ENCODE peak calls at places on chromosomes 3 and 15, in ten cellular contexts. M is endothelial cell of umbilical vein; K is tibial artery; U is tibial nerve; B is heart left ventricle; L is MG63; I is fibroblast of lung; A is CD8-positive, alpha-beta memory T cell; D is Peyer's patch; C is GM12865. Q is an unnamed sample.

GRCh38 chr3:13866406-13866965 is 13.4 kb downstream of the WNT7A start:
- DNase-seq in D (peak), K (no peak), U (no peak), M (no peak), B (no peak), C (no peak), L (peak), A (peak), I (no peak), Q (no peak)

GRCh38 chr15:92077353-92078080 is 224.0 kb downstream of the SLCO3A1 start:
- DNase-seq in B (peak), K (peak), M (peak), A (peak), C (peak), I (peak), U (peak), L (peak), D (peak), Q (peak)

GRCh38 chr3:127691494-127691893 is 18.7 kb downstream of the ABTB1 start:
- DNase-seq in C (no peak), K (no peak), I (peak), L (no peak), U (no peak), D (peak), A (no peak), B (no peak), M (no peak), Q (no peak)

GRCh38 chr3:45054196-45054857 is 28.2 kb downstream of the CLEC3B start:
- DNase-seq in B (no peak), U (no peak), C (no peak), A (no peak), I (peak), M (no peak), D (no peak), L (peak), K (peak), Q (no peak)

GRCh38 chr3:177944228-177944661 is 592.0 kb upstream of the KCNMB2 start:
- DNase-seq in U (no peak), A (peak), C (no peak), D (no peak), B (no peak), L (no peak), I (peak), M (peak), K (no peak), Q (no peak)

GRCh38 chr3:10941972-10942371 is 50.6 kb upstream of the SLC6A1 start:
- DNase-seq in A (no peak), K (no peak), M (no peak), B (no peak), U (no peak), D (peak), C (peak), I (no peak), L (no peak), Q (peak)

GRCh38 chr3:50442940-50443579 is 60.4 kb downstream of the CACNA2D2 start:
- DNase-seq in L (peak), U (no peak), D (no peak), B (no peak), K (no peak), I (no peak), A (no peak), M (no peak), C (no peak), Q (no peak)

GRCh38 chr15:72203507-72203837 is 5.9 kb upstream of the GRAMD2A start:
- DNase-seq in C (no peak), D (no peak), L (peak), B (peak), M (peak), A (no peak), K (peak), I (peak), U (no peak), Q (no peak)

GRCh38 chr15:31974855-31975421 is 55.4 kb upstream of the CHRNA7 start:
- DNase-seq in U (no peak), B (no peak), M (peak), A (no peak), D (no peak), K (no peak), L (no peak), I (no peak), C (peak), Q (peak)

GRCh38 chr3:47348411-47349154 is 32.2 kb upstream of the PTPN23 start:
- DNase-seq in M (no peak), A (no peak), C (no peak), K (no peak), I (no peak), B (no peak), D (no peak), L (no peak), U (no peak), Q (no peak)

GRCh38 chr3:51391566-51392300 is 648 bp downstream of the RBM15B start:
- DNase-seq in B (no peak), U (no peak), A (peak), C (peak), L (peak), K (no peak), M (peak), I (peak), D (no peak), Q (no peak)

GRCh38 chr15:79065744-79066376 is 24.7 kb downstream of the RASGRF1 start:
- DNase-seq in C (no peak), K (no peak), L (no peak), I (no peak), U (no peak), B (no peak), A (no peak), M (no peak), D (no peak), Q (no peak)

GRCh38 chr3:123597561-123597960 is 12.7 kb upstream of the HACD2 start:
- DNase-seq in K (no peak), C (no peak), B (no peak), M (no peak), U (no peak), D (no peak), A (no peak), I (no peak), L (no peak), Q (no peak)

GRCh38 chr15:28885630-28886430 is at the start of gene APBA2:
- DNase-seq in D (no peak), M (no peak), B (no peak), C (no peak), I (peak), A (peak), U (no peak), K (no peak), L (peak), Q (peak)

GRCh38 chr3:45972534-45973402 is 22.9 kb downstream of the FYCO1 start:
- DNase-seq in A (no peak), C (peak), L (peak), M (no peak), D (no peak), U (no peak), K (peak), B (no peak), I (peak), Q (no peak)

GRCh38 chr3:52253314-52254260 is 8.0 kb downstream of the PPM1M start:
- DNase-seq in L (no peak), A (peak), I (peak), B (no peak), K (peak), U (no peak), M (peak), D (no peak), C (peak), Q (no peak)

GRCh38 chr3:182596673-182597410 is 196.5 kb upstream of the ATP11B start:
- DNase-seq in B (no peak), L (no peak), K (no peak), C (no peak), A (no peak), D (no peak), U (no peak), I (no peak), M (no peak), Q (no peak)

GRCh38 chr3:38131621-38132369 is 5.1 kb downstream of the ACAA1 start:
- DNase-seq in A (no peak), M (peak), U (no peak), L (no peak), D (no peak), C (peak), I (peak), B (no peak), K (peak), Q (peak)

GRCh38 chr3:10361375-10361774 is 40.5 kb upstream of the SEC13 start:
- DNase-seq in M (no peak), I (no peak), C (no peak), L (no peak), U (no peak), A (no peak), D (peak), K (no peak), B (no peak), Q (no peak)

GRCh38 chr15:29530966-29531365 is 261.3 kb upstream of the NSMCE3 start:
- DNase-seq in C (no peak), D (no peak), A (no peak), K (no peak), L (no peak), M (no peak), I (no peak), U (no peak), B (no peak), Q (no peak)

GRCh38 chr15:29669823-29670222 is 152.4 kb downstream of the TJP1 start:
- DNase-seq in D (no peak), U (no peak), I (peak), A (no peak), L (no peak), B (no peak), M (no peak), C (peak), K (no peak), Q (no peak)

GRCh38 chr3:104715972-104716371 is 650.7 kb upstream of the ALCAM start:
- DNase-seq in U (no peak), M (no peak), C (no peak), B (no peak), I (no peak), L (no peak), K (no peak), A (no peak), D (no peak), Q (no peak)

GRCh38 chr15:52496776-52497470 is 31.8 kb downstream of the MYO5A start:
- DNase-seq in K (no peak), B (no peak), L (peak), D (no peak), C (no peak), M (peak), I (peak), U (no peak), A (no peak), Q (no peak)

GRCh38 chr3:15478300-15478979 is 43.1 kb downstream of the COLQ start:
- DNase-seq in A (no peak), K (no peak), M (no peak), I (no peak), C (no peak), D (no peak), L (no peak), B (no peak), U (no peak), Q (no peak)

GRCh38 chr3:141412087-141412935 is 44.0 kb downstream of the ZBTB38 start:
- DNase-seq in M (peak), A (peak), I (peak), K (peak), U (peak), L (peak), D (no peak), C (peak), B (peak), Q (peak)

GRCh38 chr3:141412936-141413354 is 44.6 kb downstream of the ZBTB38 start:
- DNase-seq in U (peak), I (peak), C (no peak), D (peak), L (peak), K (peak), A (no peak), M (peak), B (peak), Q (no peak)

GRCh38 chr3:141414800-141415462 is 46.6 kb downstream of the ZBTB38 start:
- DNase-seq in U (no peak), D (no peak), K (no peak), B (no peak), M (no peak), I (peak), L (no peak), A (no peak), C (no peak), Q (no peak)

GRCh38 chr3:141414141-141414689 is 45.9 kb downstream of the ZBTB38 start:
- DNase-seq in A (peak), D (no peak), M (no peak), U (no peak), I (peak), C (no peak), K (no peak), L (no peak), B (peak), Q (no peak)

GRCh38 chr3:141413387-141414140 is 45.3 kb downstream of the ZBTB38 start:
- DNase-seq in U (no peak), L (no peak), M (no peak), K (no peak), C (no peak), I (peak), A (peak), D (no peak), B (no peak), Q (no peak)
- H3K4me3 ChIP-seq in U (no peak), L (no peak), M (no peak), K (peak), C (no peak), I (no peak), A (peak), D (no peak), B (peak), Q (no peak)

DNA sequence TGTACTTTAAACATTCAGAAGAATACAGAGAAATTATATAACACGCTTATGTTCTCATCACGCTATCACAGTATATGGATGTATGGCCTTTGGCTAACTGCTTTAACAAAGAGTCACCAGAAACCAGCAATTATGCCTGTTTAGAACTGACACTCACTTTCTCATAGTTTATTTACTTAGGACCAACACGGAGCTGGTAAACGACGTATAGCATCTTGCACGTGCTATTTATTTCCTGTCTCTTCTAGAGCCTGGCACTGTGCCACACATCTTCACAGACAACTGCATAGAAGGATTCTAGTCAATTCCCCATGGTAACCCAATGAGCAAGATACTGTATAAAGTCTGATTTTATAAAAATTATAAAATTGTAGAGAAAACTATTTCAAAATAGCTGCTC is 43.6 kb downstream of the TBC1D2B start:
- DNase-seq in K (no peak), L (no peak), I (no peak), B (no peak), C (peak), D (no peak), U (no peak), A (peak), M (peak), Q (no peak)
- H3K4me3 ChIP-seq in K (no peak), L (no peak), I (no peak), B (no peak), C (no peak), D (no peak), U (no peak), A (no peak), M (no peak), Q (no peak)

DNA sequence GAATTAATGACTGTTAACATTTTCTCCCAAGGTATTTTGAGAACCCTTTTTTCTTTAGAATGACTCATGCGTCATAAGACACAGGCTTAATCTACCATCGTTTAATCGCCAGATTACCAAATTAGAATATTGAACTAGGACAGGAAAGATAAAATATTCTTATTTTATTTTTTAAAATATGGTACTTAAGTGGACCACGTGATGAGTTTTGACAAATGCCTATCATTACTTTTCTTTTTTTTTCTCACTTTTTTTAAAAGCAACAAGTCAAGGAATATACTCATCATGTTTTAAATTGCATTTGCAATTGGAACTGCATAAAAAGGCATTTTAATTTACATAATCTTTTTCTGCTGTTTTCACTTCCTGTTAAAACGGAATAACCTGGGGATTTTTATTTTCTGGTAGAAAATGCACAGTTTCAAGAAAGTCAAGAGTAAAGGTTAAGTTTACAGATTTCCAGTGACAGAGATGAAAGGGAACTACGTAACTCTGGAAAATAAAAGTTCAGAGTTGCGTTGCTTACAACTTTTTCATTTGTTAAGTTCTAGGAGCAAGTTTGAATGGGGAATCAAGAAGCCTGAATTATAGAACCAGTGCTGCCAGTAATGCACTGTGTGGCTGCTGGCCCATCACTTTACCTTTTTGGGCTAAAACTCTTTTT is 23.6 kb downstream of the SIAH2 start:
- DNase-seq in M (no peak), B (no peak), D (no peak), I (no peak), K (no peak), C (peak), L (no peak), U (no peak), A (no peak), Q (no peak)
- H3K4me3 ChIP-seq in M (no peak), B (no peak), D (no peak), I (no peak), K (no peak), C (no peak), L (no peak), U (no peak), A (no peak), Q (no peak)

DNA sequence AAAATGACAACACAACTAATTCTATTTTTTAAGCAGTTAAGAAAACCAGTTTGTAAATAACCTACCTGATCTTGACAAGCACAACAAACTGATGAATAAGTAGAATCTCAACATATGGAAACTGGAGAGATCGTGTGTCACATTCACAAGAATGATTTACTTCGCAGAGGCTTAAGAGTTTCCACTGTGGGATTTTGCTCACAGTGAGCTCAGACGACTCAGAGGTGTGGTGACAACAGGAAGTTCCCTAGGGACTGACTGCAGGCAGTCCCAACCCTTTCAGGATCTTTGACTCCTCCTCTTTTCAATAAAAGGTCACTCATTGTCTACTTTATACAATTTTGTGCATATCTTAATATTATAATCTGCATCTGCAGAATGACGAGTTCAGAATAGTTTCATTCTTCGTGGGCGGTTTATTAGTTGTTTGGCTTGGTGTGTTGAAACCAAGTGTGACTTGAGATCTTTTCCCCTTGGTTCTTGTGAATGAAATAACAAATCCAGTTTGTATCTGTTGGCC is at the start of gene LIPH:
- DNase-seq in M (no peak), L (no peak), B (no peak), K (no peak), U (no peak), I (peak), D (no peak), A (no peak), C (peak), Q (peak)
- H3K4me3 ChIP-seq in M (no peak), L (no peak), B (no peak), K (no peak), U (no peak), I (no peak), D (no peak), A (no peak), C (peak), Q (peak)

GRCh38 chr15:95866698-95867440 is 463.6 kb upstream of the NR2F2 start:
- DNase-seq in A (no peak), M (no peak), B (no peak), D (no peak), L (no peak), K (no peak), C (no peak), U (no peak), I (no peak), Q (no peak)

GRCh38 chr15:95872366-95872771 is 458.1 kb upstream of the NR2F2 start:
- DNase-seq in K (no peak), A (no peak), L (peak), B (no peak), D (no peak), U (no peak), M (no peak), I (peak), C (no peak), Q (no peak)

GRCh38 chr15:95868450-95868849 is 462.1 kb upstream of the NR2F2 start:
- DNase-seq in I (no peak), D (no peak), K (no peak), A (no peak), B (no peak), L (no peak), U (no peak), M (no peak), C (no peak), Q (no peak)

GRCh38 chr15:95868970-95869369 is 461.5 kb upstream of the NR2F2 start:
- DNase-seq in L (no peak), C (no peak), U (no peak), B (no peak), M (no peak), D (no peak), A (no peak), I (no peak), K (no peak), Q (no peak)

DNA sequence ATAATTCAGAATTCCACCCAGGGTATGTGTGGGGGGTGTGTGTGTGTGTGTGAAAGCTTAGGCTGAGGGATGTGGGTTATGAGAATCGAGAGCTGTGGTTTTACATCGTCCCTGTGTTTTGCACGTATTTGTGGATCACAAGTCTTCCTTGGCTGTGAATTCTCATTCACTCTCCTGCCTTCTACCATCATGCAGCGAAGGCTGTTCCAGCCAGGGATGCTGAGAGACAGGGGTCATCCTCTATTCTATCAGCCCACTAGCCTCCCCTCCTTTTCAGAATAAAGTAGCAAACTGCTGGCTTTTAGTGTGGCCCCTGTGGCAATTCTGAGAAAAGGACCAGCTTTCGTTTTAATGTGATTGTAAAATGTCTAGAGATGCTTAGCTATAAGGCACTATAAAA is 460.6 kb upstream of the NR2F2 start:
- DNase-seq in K (no peak), U (no peak), A (no peak), M (no peak), C (peak), I (no peak), D (no peak), L (no peak), B (no peak), Q (no peak)
- H3K4me3 ChIP-seq in K (no peak), U (peak), A (no peak), M (no peak), C (no peak), I (no peak), D (no peak), L (peak), B (no peak), Q (no peak)

GRCh38 chr15:44300567-44300966 is 12.0 kb downstream of the GOLM2 start:
- DNase-seq in L (no peak), D (no peak), C (peak), K (no peak), I (no peak), A (no peak), U (no peak), B (no peak), M (no peak), Q (no peak)
- H3K4me3 ChIP-seq in L (no peak), D (no peak), C (no peak), K (no peak), I (no peak), A (no peak), U (no peak), B (no peak), M (no peak), Q (no peak)

GRCh38 chr15:90205050-90205848 is 4.1 kb downstream of the SEMA4B start:
- DNase-seq in C (no peak), M (no peak), U (no peak), K (no peak), L (no peak), D (no peak), B (no peak), I (no peak), A (no peak), Q (no peak)
- H3K4me3 ChIP-seq in C (no peak), M (no peak), U (no peak), K (no peak), L (no peak), D (no peak), B (no peak), I (no peak), A (no peak), Q (no peak)

GRCh38 chr15:63018639-63019038 is 23.9 kb upstream of the TPM1 start:
- DNase-seq in A (no peak), I (no peak), U (no peak), D (no peak), K (no peak), C (no peak), L (peak), M (no peak), B (no peak), Q (no peak)
- H3K4me3 ChIP-seq in A (no peak), I (no peak), U (no peak), D (no peak), K (no peak), C (no peak), L (no peak), M (no peak), B (no peak), Q (no peak)

GRCh38 chr15:82263350-82263749 is 732 bp downstream of the SAXO2 start:
- DNase-seq in B (no peak), C (no peak), D (no peak), L (no peak), K (no peak), I (no peak), U (no peak), A (no peak), M (no peak), Q (peak)
- H3K4me3 ChIP-seq in B (peak), C (peak), D (peak), L (peak), K (peak), I (peak), U (peak), A (peak), M (no peak), Q (peak)

GRCh38 chr3:192915724-192916123 is 1.9 kb downstream of the MB21D2 start:
- DNase-seq in D (no peak), B (no peak), I (peak), C (peak), L (no peak), U (no peak), M (no peak), K (no peak), A (no peak), Q (peak)
- H3K4me3 ChIP-seq in D (no peak), B (peak), I (peak), C (peak), L (peak), U (peak), M (no peak), K (no peak), A (no peak), Q (peak)